ENCODE peak calls at places on chromosome 1, in eight cellular contexts. I, X, T, H, P, L, J and A are unnamed samples.
A peak's percentile ranks its signal among the peaks of the same experiment; 100 is the strongest.

GRCh38 chr1:151945725-151946365 is 36.5 kb upstream of the THEM4 start:
- DNase-seq in I (peak; percentile 98), X (peak; percentile 72), T (peak; percentile 94), H (peak; percentile 7), P (peak; percentile 81), L (no peak), J (peak; percentile 93), A (peak; percentile 98)

GRCh38 chr1:32332290-32333079 is 3.5 kb downstream of the MARCKSL1 start:
- DNase-seq in I (no peak), X (no peak), T (no peak), H (no peak), P (no peak), L (peak; percentile 39), J (no peak), A (no peak)

GRCh38 chr1:226634156-226634588 is 85.6 kb downstream of the STUM start:
- DNase-seq in I (peak; percentile 34), X (peak; percentile 88), T (peak; percentile 59), H (peak; percentile 75), P (peak; percentile 83), L (peak; percentile 64), J (peak; percentile 44), A (peak; percentile 66)

GRCh38 chr1:160061376-160062100 is 8.4 kb downstream of the KCNJ10 start:
- DNase-seq in I (no peak), X (no peak), T (no peak), H (no peak), P (no peak), L (no peak), J (no peak), A (no peak)

GRCh38 chr1:181768216-181768929 is 285.1 kb downstream of the CACNA1E start:
- DNase-seq in I (no peak), X (no peak), T (no peak), H (no peak), P (no peak), L (no peak), J (peak; percentile 6), A (no peak)

GRCh38 chr1:68120136-68120791 is 69.8 kb upstream of the DIRAS3 start:
- DNase-seq in I (peak; percentile 68), X (peak; percentile 36), T (peak; percentile 85), H (peak; percentile 65), P (peak; percentile 3), L (peak; percentile 45), J (peak; percentile 80), A (peak; percentile 85)

GRCh38 chr1:112637257-112638108 is 17.9 kb downstream of the CAPZA1 start:
- DNase-seq in I (peak; percentile 82), X (no peak), T (peak; percentile 37), H (no peak), P (no peak), L (peak; percentile 5), J (peak; percentile 53), A (no peak)

GRCh38 chr1:56973898-56974752 is 8.3 kb upstream of the C8B start:
- DNase-seq in I (no peak), X (no peak), T (no peak), H (no peak), P (no peak), L (no peak), J (no peak), A (no peak)

GRCh38 chr1:107867422-107867821 is 97.6 kb downstream of the VAV3 start:
- DNase-seq in I (no peak), X (no peak), T (no peak), H (no peak), P (no peak), L (no peak), J (no peak), A (no peak)

GRCh38 chr1:38891753-38892152 is 10.4 kb upstream of the GJA9 start:
- DNase-seq in I (no peak), X (no peak), T (peak; percentile 4), H (no peak), P (no peak), L (no peak), J (peak; percentile 30), A (no peak)